ENCODE peak calls at places on chromosomes 3 and 15, in ten cellular contexts. One of them, this sample, is unnamed.
A peak's percentile ranks its signal among the peaks of the same experiment; 100 is the strongest.

GRCh38 chr3:105965384-105965783 is 96.6 kb upstream of the CBLB start:
- DNase-seq in NB4: no peak
- DNase-seq in HEK293T: no peak
- DNase-seq in activated gamma-delta T cell: no peak
- DNase-seq in amniotic epithelial cell: no peak
- DNase-seq in HS-5: no peak
- DNase-seq in neural progenitor cell: no peak
- DNase-seq in fibroblast of gingiva: peak; percentile 85
- DNase-seq in LNCaP clone FGC: peak; percentile 25
- DNase-seq in fibroblast of the conjunctiva: peak; percentile 38
- DNase-seq in this sample: peak; percentile 52

GRCh38 chr3:125958511-125959316 is 10.3 kb upstream of the ROPN1B start:
- DNase-seq in HEK293T: no peak
- DNase-seq in HS-5: no peak
- DNase-seq in fibroblast of gingiva: no peak
- DNase-seq in amniotic epithelial cell: no peak
- DNase-seq in neural progenitor cell: no peak
- DNase-seq in activated gamma-delta T cell: no peak
- DNase-seq in NB4: no peak
- DNase-seq in LNCaP clone FGC: no peak
- DNase-seq in fibroblast of the conjunctiva: no peak
- DNase-seq in this sample: no peak

GRCh38 chr3:80014576-80014975 is 246.8 kb upstream of the ROBO1 start:
- DNase-seq in fibroblast of the conjunctiva: no peak
- DNase-seq in LNCaP clone FGC: no peak
- DNase-seq in neural progenitor cell: no peak
- DNase-seq in HEK293T: no peak
- DNase-seq in fibroblast of gingiva: no peak
- DNase-seq in NB4: no peak
- DNase-seq in amniotic epithelial cell: no peak
- DNase-seq in HS-5: peak; percentile 11
- DNase-seq in activated gamma-delta T cell: no peak
- DNase-seq in this sample: no peak

GRCh38 chr3:129911261-129911861 is 17.9 kb upstream of the TMCC1 start:
- DNase-seq in HS-5: no peak
- DNase-seq in HEK293T: no peak
- DNase-seq in fibroblast of the conjunctiva: no peak
- DNase-seq in LNCaP clone FGC: no peak
- DNase-seq in amniotic epithelial cell: no peak
- DNase-seq in neural progenitor cell: no peak
- DNase-seq in fibroblast of gingiva: no peak
- DNase-seq in activated gamma-delta T cell: no peak
- DNase-seq in NB4: peak; percentile 79
- DNase-seq in this sample: no peak

GRCh38 chr3:74623261-74623836 is 8.9 kb upstream of the CNTN3 start:
- DNase-seq in NB4: no peak
- DNase-seq in LNCaP clone FGC: no peak
- DNase-seq in neural progenitor cell: no peak
- DNase-seq in amniotic epithelial cell: no peak
- DNase-seq in activated gamma-delta T cell: no peak
- DNase-seq in fibroblast of gingiva: no peak
- DNase-seq in HS-5: no peak
- DNase-seq in HEK293T: no peak
- DNase-seq in fibroblast of the conjunctiva: no peak
- DNase-seq in this sample: no peak

GRCh38 chr3:139537325-139537724 is 2.2 kb downstream of the RBP1 start:
- DNase-seq in amniotic epithelial cell: peak; percentile 15
- DNase-seq in fibroblast of gingiva: no peak
- DNase-seq in HEK293T: no peak
- DNase-seq in NB4: no peak
- DNase-seq in HS-5: peak; percentile 41
- DNase-seq in fibroblast of the conjunctiva: no peak
- DNase-seq in LNCaP clone FGC: no peak
- DNase-seq in neural progenitor cell: no peak
- DNase-seq in activated gamma-delta T cell: no peak
- DNase-seq in this sample: peak; percentile 75

GRCh38 chr15:100520132-100520921 is 8.4 kb downstream of the CERS3 start:
- DNase-seq in fibroblast of gingiva: no peak
- DNase-seq in NB4: peak; percentile 90
- DNase-seq in activated gamma-delta T cell: no peak
- DNase-seq in amniotic epithelial cell: no peak
- DNase-seq in HEK293T: no peak
- DNase-seq in LNCaP clone FGC: no peak
- DNase-seq in fibroblast of the conjunctiva: no peak
- DNase-seq in neural progenitor cell: no peak
- DNase-seq in HS-5: no peak
- DNase-seq in this sample: no peak

GRCh38 chr3:101279162-101279561 is 41.2 kb downstream of the IMPG2 start:
- DNase-seq in HEK293T: no peak
- DNase-seq in fibroblast of the conjunctiva: no peak
- DNase-seq in NB4: no peak
- DNase-seq in fibroblast of gingiva: no peak
- DNase-seq in HS-5: no peak
- DNase-seq in neural progenitor cell: no peak
- DNase-seq in amniotic epithelial cell: no peak
- DNase-seq in activated gamma-delta T cell: no peak
- DNase-seq in LNCaP clone FGC: no peak
- DNase-seq in this sample: peak; percentile 59

GRCh38 chr3:184040010-184040409 is 8.5 kb downstream of the HTR3D start:
- DNase-seq in neural progenitor cell: peak; percentile 39
- DNase-seq in LNCaP clone FGC: peak; percentile 33
- DNase-seq in activated gamma-delta T cell: no peak
- DNase-seq in fibroblast of gingiva: peak; percentile 17
- DNase-seq in fibroblast of the conjunctiva: no peak
- DNase-seq in amniotic epithelial cell: peak; percentile 23
- DNase-seq in HEK293T: peak; percentile 31
- DNase-seq in NB4: peak; percentile 28
- DNase-seq in HS-5: no peak
- DNase-seq in this sample: peak; percentile 47

GRCh38 chr15:48191574-48192225 is at the start of gene CTXN2:
- DNase-seq in fibroblast of the conjunctiva: no peak
- DNase-seq in neural progenitor cell: peak; percentile 60
- DNase-seq in LNCaP clone FGC: no peak
- DNase-seq in HS-5: no peak
- DNase-seq in NB4: no peak
- DNase-seq in activated gamma-delta T cell: no peak
- DNase-seq in amniotic epithelial cell: peak; percentile 5
- DNase-seq in HEK293T: no peak
- DNase-seq in fibroblast of gingiva: peak; percentile 1
- DNase-seq in this sample: no peak

GRCh38 chr3:41652506-41652905 is 309.4 kb downstream of the ULK4 start:
- DNase-seq in activated gamma-delta T cell: no peak
- DNase-seq in neural progenitor cell: no peak
- DNase-seq in LNCaP clone FGC: no peak
- DNase-seq in HEK293T: no peak
- DNase-seq in fibroblast of the conjunctiva: no peak
- DNase-seq in fibroblast of gingiva: no peak
- DNase-seq in HS-5: no peak
- DNase-seq in amniotic epithelial cell: no peak
- DNase-seq in NB4: no peak
- DNase-seq in this sample: no peak

GRCh38 chr15:91528811-91529210 is 324.7 kb upstream of the SLCO3A1 start:
- DNase-seq in amniotic epithelial cell: no peak
- DNase-seq in neural progenitor cell: no peak
- DNase-seq in HEK293T: no peak
- DNase-seq in fibroblast of gingiva: no peak
- DNase-seq in activated gamma-delta T cell: no peak
- DNase-seq in HS-5: no peak
- DNase-seq in NB4: no peak
- DNase-seq in fibroblast of the conjunctiva: no peak
- DNase-seq in LNCaP clone FGC: no peak
- DNase-seq in this sample: no peak

GRCh38 chr3:107641572-107642307 is 119.0 kb downstream of the BBX start:
- DNase-seq in activated gamma-delta T cell: no peak
- DNase-seq in NB4: no peak
- DNase-seq in neural progenitor cell: no peak
- DNase-seq in amniotic epithelial cell: peak; percentile 79
- DNase-seq in fibroblast of gingiva: peak; percentile 56
- DNase-seq in HEK293T: no peak
- DNase-seq in LNCaP clone FGC: no peak
- DNase-seq in HS-5: no peak
- DNase-seq in fibroblast of the conjunctiva: peak; percentile 39
- DNase-seq in this sample: no peak

GRCh38 chr15:29674661-29675533 is 147.4 kb downstream of the TJP1 start:
- DNase-seq in HEK293T: peak; percentile 64
- DNase-seq in HS-5: no peak
- DNase-seq in LNCaP clone FGC: no peak
- DNase-seq in fibroblast of gingiva: no peak
- DNase-seq in neural progenitor cell: peak; percentile 94
- DNase-seq in fibroblast of the conjunctiva: no peak
- DNase-seq in activated gamma-delta T cell: no peak
- DNase-seq in amniotic epithelial cell: peak; percentile 65
- DNase-seq in NB4: no peak
- DNase-seq in this sample: peak; percentile 23

GRCh38 chr3:175179055-175179454 is 319.9 kb downstream of the NAALADL2 start:
- DNase-seq in fibroblast of gingiva: no peak
- DNase-seq in neural progenitor cell: no peak
- DNase-seq in HEK293T: no peak
- DNase-seq in HS-5: no peak
- DNase-seq in amniotic epithelial cell: no peak
- DNase-seq in LNCaP clone FGC: peak; percentile 93
- DNase-seq in activated gamma-delta T cell: no peak
- DNase-seq in fibroblast of the conjunctiva: no peak
- DNase-seq in NB4: no peak
- DNase-seq in this sample: peak; percentile 20

GRCh38 chr3:157500232-157500631 is 3.0 kb downstream of the VEPH1 start:
- DNase-seq in fibroblast of gingiva: no peak
- DNase-seq in neural progenitor cell: no peak
- DNase-seq in HS-5: no peak
- DNase-seq in amniotic epithelial cell: no peak
- DNase-seq in fibroblast of the conjunctiva: no peak
- DNase-seq in NB4: no peak
- DNase-seq in HEK293T: no peak
- DNase-seq in activated gamma-delta T cell: no peak
- DNase-seq in LNCaP clone FGC: no peak
- DNase-seq in this sample: no peak

GRCh38 chr3:151307131-151307530 is 9.5 kb downstream of the GPR87 start:
- DNase-seq in LNCaP clone FGC: no peak
- DNase-seq in fibroblast of gingiva: no peak
- DNase-seq in amniotic epithelial cell: no peak
- DNase-seq in fibroblast of the conjunctiva: no peak
- DNase-seq in HEK293T: no peak
- DNase-seq in NB4: no peak
- DNase-seq in activated gamma-delta T cell: no peak
- DNase-seq in HS-5: no peak
- DNase-seq in neural progenitor cell: no peak
- DNase-seq in this sample: no peak

GRCh38 chr3:72657666-72658065 is 190.6 kb downstream of the SHQ1 start:
- DNase-seq in HS-5: no peak
- DNase-seq in LNCaP clone FGC: no peak
- DNase-seq in fibroblast of the conjunctiva: no peak
- DNase-seq in amniotic epithelial cell: no peak
- DNase-seq in neural progenitor cell: no peak
- DNase-seq in fibroblast of gingiva: no peak
- DNase-seq in NB4: no peak
- DNase-seq in HEK293T: no peak
- DNase-seq in activated gamma-delta T cell: no peak
- DNase-seq in this sample: no peak

GRCh38 chr3:187150599-187150998 is 11.3 kb upstream of the RPL39L start:
- DNase-seq in amniotic epithelial cell: peak; percentile 15
- DNase-seq in HS-5: no peak
- DNase-seq in neural progenitor cell: no peak
- DNase-seq in fibroblast of the conjunctiva: no peak
- DNase-seq in fibroblast of gingiva: no peak
- DNase-seq in activated gamma-delta T cell: no peak
- DNase-seq in HEK293T: no peak
- DNase-seq in LNCaP clone FGC: no peak
- DNase-seq in NB4: peak; percentile 49
- DNase-seq in this sample: no peak

GRCh38 chr15:74373056-74373650 is 5.7 kb upstream of the CYP11A1 start:
- DNase-seq in activated gamma-delta T cell: no peak
- DNase-seq in NB4: no peak
- DNase-seq in fibroblast of the conjunctiva: no peak
- DNase-seq in amniotic epithelial cell: no peak
- DNase-seq in HEK293T: no peak
- DNase-seq in fibroblast of gingiva: no peak
- DNase-seq in HS-5: no peak
- DNase-seq in LNCaP clone FGC: no peak
- DNase-seq in neural progenitor cell: no peak
- DNase-seq in this sample: no peak

GRCh38 chr3:184345678-184346144 is 8.3 kb downstream of the FAM131A start:
- DNase-seq in amniotic epithelial cell: peak; percentile 49
- DNase-seq in LNCaP clone FGC: peak; percentile 85
- DNase-seq in activated gamma-delta T cell: no peak
- DNase-seq in fibroblast of gingiva: peak; percentile 78
- DNase-seq in neural progenitor cell: peak; percentile 88
- DNase-seq in HEK293T: peak; percentile 66
- DNase-seq in fibroblast of the conjunctiva: no peak
- DNase-seq in HS-5: no peak
- DNase-seq in NB4: peak; percentile 60
- DNase-seq in this sample: peak; percentile 50

GRCh38 chr15:99732268-99732641 is 982 bp downstream of the LYSMD4 start:
- DNase-seq in fibroblast of the conjunctiva: peak; percentile 10
- DNase-seq in NB4: no peak
- DNase-seq in neural progenitor cell: no peak
- DNase-seq in amniotic epithelial cell: peak; percentile 44
- DNase-seq in activated gamma-delta T cell: no peak
- DNase-seq in LNCaP clone FGC: no peak
- DNase-seq in HEK293T: no peak
- DNase-seq in fibroblast of gingiva: peak; percentile 58
- DNase-seq in HS-5: no peak
- DNase-seq in this sample: peak; percentile 20

GRCh38 chr3:138673641-138674040 is 65.1 kb downstream of the FAIM start:
- DNase-seq in activated gamma-delta T cell: no peak
- DNase-seq in amniotic epithelial cell: peak; percentile 92
- DNase-seq in NB4: no peak
- DNase-seq in LNCaP clone FGC: no peak
- DNase-seq in fibroblast of gingiva: peak; percentile 61
- DNase-seq in HS-5: no peak
- DNase-seq in fibroblast of the conjunctiva: peak; percentile 3
- DNase-seq in HEK293T: no peak
- DNase-seq in neural progenitor cell: no peak
- DNase-seq in this sample: peak; percentile 44

GRCh38 chr15:71167445-71168162 is 52.3 kb downstream of the THSD4 start:
- DNase-seq in neural progenitor cell: no peak
- DNase-seq in HEK293T: no peak
- DNase-seq in fibroblast of gingiva: peak; percentile 29
- DNase-seq in HS-5: no peak
- DNase-seq in LNCaP clone FGC: no peak
- DNase-seq in NB4: no peak
- DNase-seq in activated gamma-delta T cell: no peak
- DNase-seq in amniotic epithelial cell: no peak
- DNase-seq in fibroblast of the conjunctiva: no peak
- DNase-seq in this sample: no peak

GRCh38 chr3:115623414-115623868 is at the start of gene GAP43:
- DNase-seq in fibroblast of gingiva: peak; percentile 77
- DNase-seq in LNCaP clone FGC: no peak
- DNase-seq in neural progenitor cell: peak; percentile 66
- DNase-seq in HEK293T: peak; percentile 55
- DNase-seq in amniotic epithelial cell: peak; percentile 94
- DNase-seq in activated gamma-delta T cell: no peak
- DNase-seq in HS-5: no peak
- DNase-seq in fibroblast of the conjunctiva: peak; percentile 51
- DNase-seq in NB4: peak; percentile 4
- DNase-seq in this sample: peak; percentile 86

GRCh38 chr15:77083381-77084160 is 12.7 kb upstream of the TSPAN3 start:
- DNase-seq in fibroblast of gingiva: peak; percentile 18
- DNase-seq in LNCaP clone FGC: peak; percentile 61
- DNase-seq in activated gamma-delta T cell: peak; percentile 21
- DNase-seq in HEK293T: peak; percentile 76
- DNase-seq in fibroblast of the conjunctiva: no peak
- DNase-seq in amniotic epithelial cell: peak; percentile 86
- DNase-seq in HS-5: no peak
- DNase-seq in neural progenitor cell: peak; percentile 84
- DNase-seq in NB4: peak; percentile 93
- DNase-seq in this sample: peak; percentile 15

GRCh38 chr15:66287461-66288055 is 5.8 kb upstream of the DIS3L start:
- DNase-seq in fibroblast of the conjunctiva: no peak
- DNase-seq in neural progenitor cell: peak; percentile 38
- DNase-seq in amniotic epithelial cell: peak; percentile 15
- DNase-seq in LNCaP clone FGC: no peak
- DNase-seq in HEK293T: peak; percentile 36
- DNase-seq in NB4: peak; percentile 33
- DNase-seq in HS-5: no peak
- DNase-seq in activated gamma-delta T cell: no peak
- DNase-seq in fibroblast of gingiva: peak; percentile 39
- DNase-seq in this sample: peak; percentile 14

GRCh38 chr3:28922376-28922775 is 358.5 kb upstream of the RBMS3 start:
- DNase-seq in amniotic epithelial cell: no peak
- DNase-seq in HEK293T: no peak
- DNase-seq in HS-5: no peak
- DNase-seq in LNCaP clone FGC: no peak
- DNase-seq in NB4: no peak
- DNase-seq in activated gamma-delta T cell: no peak
- DNase-seq in fibroblast of gingiva: no peak
- DNase-seq in neural progenitor cell: no peak
- DNase-seq in fibroblast of the conjunctiva: no peak
- DNase-seq in this sample: no peak

This sample was measured in IMR-90.